ENCODE peak calls at places on chromosomes 13 and 19, in four cellular contexts. F, Y, D and W are unnamed samples.

GRCh38 chr13:103100795-103101194 is 34.6 kb upstream of the SLC10A2 start:
- DNase-seq in Y (no peak), F (no peak), D (no peak), W (no peak)

GRCh38 chr13:24215732-24216131 is 55.2 kb downstream of the SPATA13 start:
- DNase-seq in D (no peak), F (no peak), Y (no peak), W (no peak)

GRCh38 chr13:72638059-72638815 is 89.2 kb downstream of the MZT1 start:
- DNase-seq in D (no peak), Y (no peak), F (no peak), W (no peak)

GRCh38 chr19:50204811-50205675 is 1.6 kb downstream of the MYH14 start:
- DNase-seq in F (no peak), Y (peak; percentile 93), D (peak; percentile 70), W (peak; percentile 5)

GRCh38 chr19:7230826-7231225 is 63.4 kb downstream of the INSR start:
- DNase-seq in F (no peak), Y (no peak), D (no peak), W (no peak)

GRCh38 chr13:111158136-111158805 is 43.2 kb downstream of the ARHGEF7 start:
- DNase-seq in D (no peak), Y (no peak), F (no peak), W (no peak)

GRCh38 chr19:18940791-18941627 is at the start of gene HOMER3:
- DNase-seq in D (no peak), Y (peak; percentile 85), F (no peak), W (no peak)

GRCh38 chr13:33480561-33480960 is 195.0 kb upstream of the STARD13 start:
- DNase-seq in Y (no peak), F (no peak), D (no peak), W (no peak)

GRCh38 chr19:55442372-55443044 is 592 bp downstream of the SHISA7 start:
- DNase-seq in D (no peak), Y (peak; percentile 71), F (no peak), W (no peak)

GRCh38 chr19:40831502-40832430 is 18.5 kb downstream of the CYP2A6 start:
- DNase-seq in D (peak; percentile 96), F (no peak), Y (no peak), W (no peak)

GRCh38 chr19:12482505-12482886 is 2.1 kb downstream of the ZNF709 start:
- DNase-seq in F (peak; percentile 33), Y (no peak), D (no peak), W (no peak)

DNA sequence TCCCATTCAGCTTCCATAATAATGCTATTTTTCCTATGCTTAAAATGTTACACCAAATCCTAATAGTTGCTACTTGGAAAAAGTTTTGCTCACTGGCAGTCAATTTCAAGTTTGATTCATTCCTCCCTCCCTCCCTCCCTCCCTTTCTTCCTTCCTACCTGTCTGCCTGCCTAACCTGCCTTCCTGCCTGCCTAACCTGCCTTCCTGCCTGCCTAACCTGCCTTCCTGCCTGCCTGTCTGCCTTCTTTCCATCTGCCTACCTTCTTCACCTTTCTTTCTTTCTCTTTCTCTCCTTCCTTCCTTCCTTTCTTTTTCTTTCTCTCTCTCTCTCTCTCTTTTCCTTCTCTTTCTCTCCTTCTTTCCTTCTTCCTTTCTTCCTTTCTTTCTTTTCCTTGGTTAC is 418.7 kb downstream of the PCDH9 start:
- DNase-seq in Y (no peak), D (no peak), F (no peak), W (no peak)
- TF ChIP-seq YY1 in Y (no peak), D (no peak), F (no peak), W (no peak)

DNA sequence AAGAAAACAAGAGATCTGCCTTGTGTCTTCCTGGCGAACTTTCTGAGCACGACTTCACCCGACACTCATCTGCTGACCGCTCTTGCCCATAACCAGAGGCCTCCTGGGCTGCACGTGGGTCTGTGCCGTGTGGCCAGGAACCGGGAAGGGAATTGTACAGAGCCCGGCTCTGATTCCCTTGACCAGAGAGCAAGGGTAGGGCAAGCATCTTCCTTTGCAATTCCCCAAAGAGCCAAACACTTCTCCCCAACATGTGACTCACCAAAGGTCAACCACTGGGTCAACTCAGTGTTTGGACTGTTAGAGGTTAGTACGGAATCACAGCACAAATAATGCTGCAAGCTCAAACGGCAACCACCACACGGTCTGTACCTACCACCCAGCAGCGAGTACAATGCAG is 48.9 kb downstream of the KLF2 start:
- DNase-seq in D (peak; percentile 70), Y (no peak), F (no peak), W (no peak)
- H3K4me1 ChIP-seq in D (peaks cover 44% of the 10 kb centered on the region), Y (no peaks in the 10 kb centered on the region), F (peaks cover 50% of the 10 kb centered on the region), W (peaks cover 7% of the 10 kb centered on the region)

GRCh38 chr19:16595097-16595496 is 22.9 kb upstream of the SLC35E1 start:
- DNase-seq in D (no peak), Y (no peak), F (no peak), W (no peak)

GRCh38 chr19:16594681-16595091 is 22.5 kb upstream of the SLC35E1 start:
- DNase-seq in D (no peak), Y (no peak), F (no peak), W (no peak)

GRCh38 chr19:16593181-16593580 is 21.0 kb upstream of the SLC35E1 start:
- DNase-seq in Y (no peak), F (no peak), D (no peak), W (no peak)

GRCh38 chr19:16591803-16592556 is 19.8 kb upstream of the SLC35E1 start:
- DNase-seq in Y (no peak), D (no peak), F (no peak), W (no peak)

DNA sequence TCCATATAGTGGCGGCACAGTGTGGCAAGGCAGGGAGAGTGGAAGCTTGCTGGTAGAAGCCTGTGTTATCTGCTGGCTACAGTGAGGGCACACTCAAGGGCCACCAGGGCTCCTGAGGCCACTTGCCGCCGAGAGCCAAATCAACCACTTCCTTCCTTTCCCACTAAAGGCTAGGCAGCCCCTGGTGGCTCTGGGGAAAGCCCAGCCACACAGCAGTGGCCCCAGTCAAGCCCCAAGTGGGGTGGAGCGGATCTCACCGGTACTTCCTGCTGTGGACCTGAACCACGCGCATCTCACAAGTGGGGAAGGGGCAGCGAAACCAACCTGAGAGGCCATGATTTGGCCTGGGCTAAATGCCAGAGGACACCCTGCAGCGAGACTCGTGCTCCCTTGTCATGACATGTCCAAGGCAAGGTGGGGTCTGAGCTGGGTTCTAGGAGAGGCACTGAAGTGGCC is 21.9 kb upstream of the SLC35E1 start:
- DNase-seq in Y (no peak), F (no peak), D (no peak), W (no peak)
- TF ChIP-seq SUZ12 in Y (no peak), F (no peak), D (no peak), W (no peak)

DNA sequence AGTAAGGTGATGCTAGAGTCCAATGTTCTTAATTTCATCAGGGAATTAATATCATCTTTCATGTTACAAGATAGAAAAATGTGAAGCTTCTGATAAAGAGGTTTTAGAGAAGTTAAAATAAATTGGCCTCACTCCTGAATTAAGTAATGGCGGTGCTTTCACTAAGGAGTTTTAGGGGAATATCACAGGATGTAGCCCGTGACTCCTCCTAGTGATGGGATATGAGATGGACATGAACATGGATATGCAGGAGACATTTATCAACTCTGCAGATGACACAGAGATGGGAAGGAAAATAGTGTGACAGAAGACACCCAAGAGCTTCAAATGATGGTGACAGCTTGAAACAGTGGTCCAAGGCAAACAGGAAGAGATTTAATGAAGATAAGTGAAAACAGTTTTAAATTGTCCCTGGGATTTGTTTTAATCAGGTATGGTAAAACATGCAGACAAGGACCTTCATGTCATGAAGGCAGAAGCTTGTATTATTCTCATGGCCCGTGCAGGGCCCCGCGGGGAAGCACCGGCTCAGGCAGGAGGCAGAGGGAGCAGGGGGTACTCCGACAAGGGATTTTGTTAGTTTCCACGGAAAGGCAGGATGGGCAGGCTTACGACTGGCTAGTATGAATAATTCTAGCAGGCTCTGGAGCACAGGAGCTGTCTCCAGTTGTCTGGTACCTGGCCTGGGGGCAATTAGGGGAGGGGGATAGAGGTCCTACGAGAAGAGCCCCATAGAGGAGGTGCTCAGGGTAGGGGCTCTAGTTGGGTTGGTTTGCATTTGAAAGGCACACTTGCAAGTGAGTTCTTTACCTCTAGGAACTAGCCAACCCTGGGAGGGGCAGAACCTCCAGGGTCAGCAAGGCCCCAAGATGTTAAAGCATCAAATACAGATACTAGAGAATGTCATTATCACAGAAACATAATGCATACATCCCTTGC is 38.7 kb upstream of the FARP1 start:
- DNase-seq in F (no peak), Y (no peak), D (peak; percentile 47), W (peak; percentile 44)
- TF ChIP-seq YY1 in F (no peak), Y (no peak), D (no peak), W (no peak)

GRCh38 chr19:16573296-16573695 is 1.1 kb upstream of the SLC35E1 start:
- DNase-seq in Y (no peak), F (no peak), D (no peak), W (no peak)

GRCh38 chr19:16571689-16572331 is 405 bp downstream of the SLC35E1 start:
- DNase-seq in F (no peak), Y (peak; percentile 58), D (no peak), W (no peak)

GRCh38 chr19:16572332-16573211 is at the start of gene SLC35E1:
- DNase-seq in F (peak; percentile 86), D (peak; percentile 96), Y (peak; percentile 93), W (peak; percentile 94)

GRCh38 chr19:16569609-16570320 is 2.5 kb downstream of the SLC35E1 start:
- DNase-seq in Y (no peak), D (no peak), F (no peak), W (no peak)

GRCh38 chr19:16571283-16571682 is 932 bp downstream of the SLC35E1 start:
- DNase-seq in D (peak; percentile 10), F (no peak), Y (no peak), W (no peak)
- H3K4me1 ChIP-seq in D (peaks cover 42% of the 10 kb centered on the region), F (peaks cover 10% of the 10 kb centered on the region), Y (peaks cover 3% of the 10 kb centered on the region), W (peaks cover 18% of the 10 kb centered on the region)

GRCh38 chr13:113634279-113635047 is 23.5 kb downstream of the ATP4B start:
- DNase-seq in F (no peak), Y (no peak), D (no peak), W (no peak)

GRCh38 chr13:113630804-113631203 is 27.2 kb downstream of the ATP4B start:
- DNase-seq in Y (no peak), F (no peak), D (no peak), W (no peak)

GRCh38 chr13:113631341-113632095 is 26.5 kb downstream of the ATP4B start:
- DNase-seq in D (no peak), Y (no peak), F (no peak), W (no peak)

GRCh38 chr13:113633485-113633873 is 24.5 kb downstream of the ATP4B start:
- DNase-seq in F (no peak), Y (no peak), D (no peak), W (no peak)

DNA sequence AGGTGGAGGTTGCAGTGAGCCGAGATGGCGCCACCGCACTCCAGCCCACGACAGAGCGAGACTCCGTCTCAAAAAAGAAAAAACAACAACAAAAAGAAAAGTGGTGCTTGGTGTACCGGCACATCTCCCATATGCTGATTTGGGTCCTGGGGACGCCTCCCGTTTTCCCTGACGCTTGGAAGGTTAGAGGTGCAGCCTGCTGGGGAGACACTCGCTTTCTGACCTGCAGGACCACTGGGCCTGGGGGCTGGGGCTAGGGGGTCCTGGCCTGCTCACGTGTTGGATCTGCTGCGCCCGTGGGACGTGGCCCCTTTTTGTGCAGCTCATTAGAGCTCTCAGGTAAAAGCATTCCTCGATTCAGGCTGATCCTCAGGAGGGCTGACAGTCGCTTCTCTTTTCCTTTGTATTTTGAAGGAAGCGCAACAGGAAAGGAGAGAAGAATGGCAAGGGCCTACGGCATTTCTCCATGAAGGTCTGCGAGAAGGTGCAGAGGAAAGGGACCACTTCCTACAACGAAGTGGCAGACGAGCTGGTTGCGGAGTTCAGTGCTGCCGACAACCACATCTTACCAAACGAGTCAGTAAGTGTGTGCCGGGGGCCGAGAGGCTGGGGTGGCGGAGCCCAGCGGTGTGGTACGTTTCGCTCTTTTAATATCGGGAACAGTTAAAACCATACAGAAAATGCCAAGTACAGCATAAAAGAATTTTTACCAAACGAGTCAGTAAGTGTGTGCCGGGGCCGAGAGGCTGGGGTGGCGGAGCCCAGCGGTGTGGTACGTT is 25.1 kb downstream of the ATP4B start:
- DNase-seq in F (no peak), D (no peak), Y (no peak), W (no peak)
- TF ChIP-seq SUZ12 in F (no peak), D (no peak), Y (no peak), W (no peak)